ENCODE peak calls at places on chromosomes 5 and 9, in eight cellular contexts. B is PC-9, H is H1, Z is hepatocyte, E is mammary epithelial cell, N is fibroblast of lung, Y is neural progenitor cell, G is GM23338. F is an unnamed sample.
A peak's percentile ranks its signal among the peaks of the same experiment; 100 is the strongest.

GRCh38 chr9:130694205-130694604 is 625 bp downstream of the EXOSC2 start:
- DNase-seq in B (no peak), H (no peak), Z (no peak), E (no peak), N (no peak), Y (no peak), G (no peak), F (no peak)

GRCh38 chr5:9201011-9201410 is 344.9 kb downstream of the SEMA5A start:
- DNase-seq in B (no peak), H (no peak), Z (no peak), E (no peak), N (no peak), Y (no peak), G (no peak), F (no peak)

GRCh38 chr9:127924736-127925444 is 5.7 kb downstream of the PIP5KL1 start:
- DNase-seq in B (no peak), H (no peak), Z (no peak), E (no peak), N (no peak), Y (no peak), G (no peak), F (no peak)

GRCh38 chr5:123813937-123814624 is 302.1 kb downstream of the CSNK1G3 start:
- DNase-seq in B (peak; percentile 62), H (no peak), Z (peak; percentile 64), E (peak; percentile 16), N (peak; percentile 73), Y (no peak), G (no peak), F (peak; percentile 93)

GRCh38 chr5:39569857-39570256 is 145.1 kb upstream of the DAB2 start:
- DNase-seq in B (no peak), H (no peak), Z (no peak), E (no peak), N (no peak), Y (no peak), G (no peak), F (no peak)

GRCh38 chr9:4750021-4750673 is 9.1 kb upstream of the AK3 start:
- DNase-seq in B (no peak), H (no peak), Z (peak; percentile 58), E (peak; percentile 29), N (peak; percentile 46), Y (peak; percentile 55), G (peak; percentile 71), F (peak; percentile 57)

GRCh38 chr9:125759812-125760134 is 12.6 kb downstream of the PBX3 start:
- DNase-seq in B (no peak), H (no peak), Z (no peak), E (no peak), N (peak; percentile 45), Y (peak; percentile 69), G (peak; percentile 73), F (peak; percentile 27)

GRCh38 chr5:141934099-141934844 is 10.6 kb downstream of the DELE1 start:
- DNase-seq in B (no peak), H (no peak), Z (no peak), E (no peak), N (peak; percentile 72), Y (no peak), G (no peak), F (no peak)

GRCh38 chr5:91381774-91382492 is 1.2 kb downstream of the ARRDC3 start:
- DNase-seq in B (peak; percentile 59), H (no peak), Z (peak; percentile 92), E (peak; percentile 82), N (peak; percentile 86), Y (peak; percentile 89), G (peak; percentile 90), F (peak; percentile 88)

GRCh38 chr5:95080026-95080425 is 204.9 kb downstream of the MCTP1 start:
- DNase-seq in B (no peak), H (no peak), Z (no peak), E (no peak), N (no peak), Y (no peak), G (no peak), F (no peak)

GRCh38 chr5:125424851-125425250 is 678.4 kb upstream of the ZNF608 start:
- DNase-seq in B (no peak), H (no peak), Z (no peak), E (no peak), N (no peak), Y (no peak), G (no peak), F (no peak)

GRCh38 chr9:129143461-129143927 is 32.3 kb downstream of the PTPA start:
- DNase-seq in B (no peak), H (no peak), Z (peak; percentile 64), E (no peak), N (peak; percentile 91), Y (no peak), G (peak; percentile 78), F (peak; percentile 70)

GRCh38 chr5:116492776-116493175 is 81.8 kb downstream of the SEMA6A start:
- DNase-seq in B (no peak), H (no peak), Z (peak; percentile 14), E (peak; percentile 89), N (no peak), Y (no peak), G (no peak), F (no peak)

GRCh38 chr9:82354260-82354659 is 365.7 kb downstream of the SPATA31D1 start:
- DNase-seq in B (no peak), H (no peak), Z (no peak), E (peak; percentile 97), N (peak; percentile 97), Y (no peak), G (no peak), F (no peak)

GRCh38 chr5:57576317-57576716 is 93.7 kb upstream of the ACTBL2 start:
- DNase-seq in B (no peak), H (no peak), Z (no peak), E (peak; percentile 17), N (no peak), Y (no peak), G (no peak), F (no peak)

GRCh38 chr5:178113141-178113787 is at the start of gene N4BP3:
- DNase-seq in B (peak; percentile 44), H (peak; percentile 44), Z (peak; percentile 91), E (peak; percentile 82), N (peak; percentile 60), Y (peak; percentile 96), G (peak; percentile 91), F (peak; percentile 56)
- TF ChIP-seq EZH2 in B (no peak), H (no peak), Z (no peak), E (no peak), N (peak; percentile 36), Y (no peak), G (no peak), F (no peak)

DNA sequence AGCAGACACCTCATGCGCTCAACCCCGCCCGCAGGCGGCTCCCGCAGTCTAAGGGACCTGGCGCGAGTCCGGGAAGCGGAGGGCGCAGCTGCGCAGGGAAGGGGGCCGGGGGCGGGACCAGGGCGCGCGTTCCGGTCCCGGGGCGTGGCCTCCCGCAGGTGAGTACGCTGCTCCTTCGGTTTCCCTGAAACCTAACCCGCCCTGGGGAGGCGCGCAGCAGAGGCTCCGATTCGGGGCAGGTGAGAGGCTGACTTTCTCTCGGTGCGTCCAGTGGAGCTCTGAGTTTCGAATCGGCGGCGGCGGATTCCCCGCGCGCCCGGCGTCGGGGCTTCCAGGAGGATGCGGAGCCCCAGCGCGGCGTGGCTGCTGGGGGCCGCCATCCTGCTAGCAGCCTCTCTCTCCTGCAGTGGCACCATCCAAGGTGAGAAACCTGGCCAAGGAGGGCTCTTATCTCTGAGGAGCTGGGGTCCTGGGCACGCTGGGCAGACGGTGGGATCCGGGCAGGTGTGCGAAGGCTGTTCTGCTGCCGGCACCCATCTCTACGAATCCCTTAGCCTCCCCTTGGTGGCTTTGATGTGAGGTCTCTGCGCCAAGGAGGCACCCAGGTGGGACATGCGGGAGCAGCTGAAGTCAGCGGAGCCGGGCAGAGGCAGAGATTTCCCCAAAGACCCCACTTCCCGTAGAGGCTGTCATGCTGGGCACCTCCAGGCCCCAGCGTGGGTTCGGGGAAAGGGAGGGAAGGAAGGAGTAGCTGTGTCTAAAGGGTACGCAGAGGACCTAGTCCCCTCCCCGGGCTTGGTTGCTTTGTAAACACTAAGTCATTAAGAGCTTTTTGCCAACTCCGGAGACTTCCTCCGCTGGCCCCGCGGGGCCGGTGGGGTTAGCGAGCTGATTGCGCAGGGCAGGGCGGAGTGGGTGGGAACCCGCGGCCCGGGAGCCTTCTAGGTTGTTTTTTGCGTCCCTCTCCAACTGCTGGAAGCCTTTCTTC is at the start of gene F2RL1:
- DNase-seq in B (peak; percentile 93), H (peak; percentile 92), Z (peak; percentile 96), E (peak; percentile 98), N (peak; percentile 88), Y (peak; percentile 91), G (peak; percentile 98), F (peak; percentile 61)
- TF ChIP-seq EZH2 in B (no peak), H (no peak), Z (no peak), E (no peak), N (no peak), Y (peak; percentile 32), G (no peak), F (no peak)

GRCh38 chr9:17905356-17906203 is 326.7 kb downstream of the SH3GL2 start:
- DNase-seq in B (no peak), H (no peak), Z (peak; percentile 8), E (no peak), N (no peak), Y (peak; percentile 34), G (peak; percentile 21), F (no peak)
- TF ChIP-seq EZH2 in B (no peak), H (peak; percentile 77), Z (no peak), E (peak; percentile 56), N (no peak), Y (peak; percentile 8), G (no peak), F (no peak)

GRCh38 chr5:3593771-3594513 is 1.7 kb upstream of the IRX1 start:
- DNase-seq in B (no peak), H (no peak), Z (no peak), E (peak; percentile 51), N (peak; percentile 50), Y (peak; percentile 32), G (peak; percentile 64), F (no peak)

GRCh38 chr5:3594514-3595101 is 1.0 kb upstream of the IRX1 start:
- DNase-seq in B (no peak), H (no peak), Z (peak; percentile 51), E (peak; percentile 49), N (peak; percentile 62), Y (peak; percentile 79), G (peak; percentile 77), F (no peak)

GRCh38 chr5:3590967-3591900 is 4.4 kb upstream of the IRX1 start:
- DNase-seq in B (no peak), H (no peak), Z (no peak), E (no peak), N (no peak), Y (peak; percentile 60), G (peak; percentile 52), F (no peak)

GRCh38 chr5:3592298-3592697 is 3.3 kb upstream of the IRX1 start:
- DNase-seq in B (no peak), H (no peak), Z (no peak), E (no peak), N (no peak), Y (peak; percentile 80), G (peak; percentile 81), F (no peak)

DNA sequence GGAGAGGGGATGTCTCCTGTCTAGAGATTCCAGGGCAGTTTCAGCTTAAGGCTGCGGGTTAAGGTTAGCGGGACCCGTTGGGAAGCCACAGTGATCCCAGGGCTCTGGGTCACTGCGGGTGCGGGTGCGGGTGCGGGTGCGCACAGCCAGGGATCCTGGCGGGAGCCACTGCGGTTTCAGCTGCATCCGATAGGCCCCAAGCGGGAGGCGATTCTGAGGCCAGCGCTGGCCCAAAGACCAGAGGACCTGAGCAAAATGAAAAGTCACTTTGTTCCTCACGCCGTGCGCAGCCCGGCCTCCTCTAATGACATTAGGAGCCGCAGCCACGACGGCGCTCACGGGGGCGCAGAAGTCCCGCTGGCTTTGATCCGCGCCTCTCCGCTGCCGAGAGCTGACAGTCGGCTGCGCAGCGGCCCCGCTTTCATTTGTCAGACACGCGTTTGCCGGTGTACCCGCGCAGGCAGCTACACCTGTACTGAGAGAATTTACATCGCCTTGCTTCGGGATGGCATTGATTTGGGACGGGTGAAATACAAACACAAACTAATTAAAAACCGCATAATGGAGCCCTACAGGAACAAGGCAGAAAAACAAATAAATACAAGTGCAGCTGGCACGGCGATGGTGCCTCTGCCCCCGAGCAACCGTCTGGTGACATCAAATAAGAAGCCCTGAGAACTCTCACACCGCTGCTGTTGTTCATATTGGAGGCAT is 5.2 kb upstream of the IRX1 start:
- DNase-seq in B (no peak), H (no peak), Z (no peak), E (no peak), N (no peak), Y (peak; percentile 78), G (peak; percentile 66), F (no peak)
- TF ChIP-seq EZH2 in B (no peak), H (no peak), Z (peak; percentile 96), E (no peak), N (no peak), Y (peak; percentile 91), G (peak; percentile 88), F (peak; percentile 43)